ENCODE peak calls at places on chromosome 2, in five cellular contexts. One of them, this sample, is unnamed.

GRCh38 chr2:48221846-48222516 is 308.0 kb upstream of the STON1 start:
- DNase-seq in neuronal stem cell: no peak
- DNase-seq in trophoblast cell: no peak
- DNase-seq in mesenchymal stem cell: no peak
- DNase-seq in IMR-90: no peak
- DNase-seq in this sample: no peak

GRCh38 chr2:126358122-126358521 is 297.8 kb upstream of the GYPC start:
- DNase-seq in neuronal stem cell: no peak
- DNase-seq in IMR-90: no peak
- DNase-seq in mesenchymal stem cell: peak
- DNase-seq in trophoblast cell: no peak
- DNase-seq in this sample: no peak

GRCh38 chr2:30653847-30654246 is 153.4 kb downstream of the CAPN13 start:
- DNase-seq in neuronal stem cell: no peak
- DNase-seq in IMR-90: peak
- DNase-seq in mesenchymal stem cell: peak
- DNase-seq in trophoblast cell: no peak
- DNase-seq in this sample: no peak

GRCh38 chr2:85761512-85761944 is 7.7 kb downstream of the ATOH8 start:
- DNase-seq in mesenchymal stem cell: no peak
- DNase-seq in neuronal stem cell: no peak
- DNase-seq in IMR-90: no peak
- DNase-seq in trophoblast cell: no peak
- DNase-seq in this sample: no peak

GRCh38 chr2:151498178-151498577 is 88.5 kb downstream of the RIF1 start:
- DNase-seq in mesenchymal stem cell: no peak
- DNase-seq in IMR-90: no peak
- DNase-seq in trophoblast cell: no peak
- DNase-seq in neuronal stem cell: no peak
- DNase-seq in this sample: no peak

GRCh38 chr2:236355911-236356310 is 91.7 kb upstream of the ASB18 start:
- DNase-seq in mesenchymal stem cell: no peak
- DNase-seq in trophoblast cell: no peak
- DNase-seq in IMR-90: no peak
- DNase-seq in neuronal stem cell: no peak
- DNase-seq in this sample: no peak

GRCh38 chr2:188158337-188159100 is 133.2 kb upstream of the GULP1 start:
- DNase-seq in neuronal stem cell: no peak
- DNase-seq in mesenchymal stem cell: no peak
- DNase-seq in trophoblast cell: no peak
- DNase-seq in IMR-90: peak
- DNase-seq in this sample: no peak

GRCh38 chr2:197931661-197932312 is 127.4 kb downstream of the PLCL1 start:
- DNase-seq in neuronal stem cell: no peak
- DNase-seq in IMR-90: peak
- DNase-seq in trophoblast cell: no peak
- DNase-seq in mesenchymal stem cell: no peak
- DNase-seq in this sample: no peak

GRCh38 chr2:178277741-178278197 is 83.5 kb downstream of the OSBPL6 start:
- DNase-seq in trophoblast cell: no peak
- DNase-seq in IMR-90: peak
- DNase-seq in neuronal stem cell: peak
- DNase-seq in mesenchymal stem cell: no peak
- DNase-seq in this sample: no peak

DNA sequence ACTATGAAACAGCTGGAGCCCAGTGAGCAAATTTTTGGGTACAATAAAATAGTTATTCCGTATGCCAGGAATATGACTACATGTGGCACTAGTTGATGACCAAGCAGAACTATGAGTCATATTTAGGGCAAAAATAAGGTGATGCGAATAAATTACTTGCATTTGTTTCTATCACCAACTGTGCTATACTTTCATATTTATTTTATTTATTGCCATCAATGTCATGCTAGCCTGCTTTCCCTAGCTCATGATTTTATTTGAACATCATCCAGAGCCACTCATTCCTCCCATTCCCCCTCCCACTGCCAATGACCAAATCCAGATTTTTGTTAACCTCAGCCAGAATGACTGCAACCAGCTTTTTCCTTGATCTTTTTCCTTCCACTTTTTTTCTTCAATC is 13.4 kb upstream of the FAP start:
- DNase-seq in neuronal stem cell: no peak
- DNase-seq in trophoblast cell: no peak
- DNase-seq in mesenchymal stem cell: no peak
- DNase-seq in IMR-90: peak
- DNase-seq in this sample: no peak
- H3K4me3 ChIP-seq in neuronal stem cell: no peak
- H3K4me3 ChIP-seq in trophoblast cell: no peak
- H3K4me3 ChIP-seq in mesenchymal stem cell: peak
- H3K4me3 ChIP-seq in IMR-90: no peak
- H3K4me3 ChIP-seq in this sample: no peak

GRCh38 chr2:1745171-1746023 is 1.1 kb upstream of the PXDN start:
- DNase-seq in mesenchymal stem cell: no peak
- DNase-seq in IMR-90: no peak
- DNase-seq in neuronal stem cell: no peak
- DNase-seq in trophoblast cell: no peak
- DNase-seq in this sample: no peak

GRCh38 chr2:1742680-1743395 is 1.5 kb downstream of the PXDN start:
- DNase-seq in trophoblast cell: peak
- DNase-seq in neuronal stem cell: peak
- DNase-seq in mesenchymal stem cell: peak
- DNase-seq in IMR-90: peak
- DNase-seq in this sample: peak

GRCh38 chr2:1743396-1744150 is 742 bp downstream of the PXDN start:
- DNase-seq in mesenchymal stem cell: peak
- DNase-seq in trophoblast cell: no peak
- DNase-seq in neuronal stem cell: no peak
- DNase-seq in IMR-90: peak
- DNase-seq in this sample: peak

GRCh38 chr2:1744151-1744445 is 217 bp downstream of the PXDN start:
- DNase-seq in IMR-90: no peak
- DNase-seq in mesenchymal stem cell: no peak
- DNase-seq in trophoblast cell: no peak
- DNase-seq in neuronal stem cell: peak
- DNase-seq in this sample: no peak

GRCh38 chr2:1744446-1745170 is at the start of gene PXDN:
- DNase-seq in IMR-90: peak
- DNase-seq in trophoblast cell: no peak
- DNase-seq in neuronal stem cell: peak
- DNase-seq in mesenchymal stem cell: peak
- DNase-seq in this sample: peak
- H3K27ac ChIP-seq in IMR-90: peak
- H3K27ac ChIP-seq in trophoblast cell: peak
- H3K27ac ChIP-seq in neuronal stem cell: peak
- H3K27ac ChIP-seq in mesenchymal stem cell: peak
- H3K27ac ChIP-seq in this sample: peak

GRCh38 chr2:241753493-241753892 is 19.1 kb downstream of the D2HGDH start:
- DNase-seq in IMR-90: no peak
- DNase-seq in neuronal stem cell: no peak
- DNase-seq in mesenchymal stem cell: no peak
- DNase-seq in trophoblast cell: no peak
- DNase-seq in this sample: no peak
- H2BK120ac ChIP-seq in IMR-90: no peak
- H2BK120ac ChIP-seq in neuronal stem cell: peak
- H2BK120ac ChIP-seq in mesenchymal stem cell: no peak
- H2BK120ac ChIP-seq in trophoblast cell: no peak
- H2BK120ac ChIP-seq in this sample: no peak

GRCh38 chr2:219169950-219170654 is at the start of gene SLC23A3:
- DNase-seq in neuronal stem cell: no peak
- DNase-seq in mesenchymal stem cell: no peak
- DNase-seq in IMR-90: no peak
- DNase-seq in trophoblast cell: no peak
- DNase-seq in this sample: no peak
- H3K4me3 ChIP-seq in neuronal stem cell: no peak
- H3K4me3 ChIP-seq in mesenchymal stem cell: no peak
- H3K4me3 ChIP-seq in IMR-90: no peak
- H3K4me3 ChIP-seq in trophoblast cell: no peak
- H3K4me3 ChIP-seq in this sample: no peak

GRCh38 chr2:230738924-230739323 is 26.3 kb downstream of the CAB39 start:
- DNase-seq in mesenchymal stem cell: no peak
- DNase-seq in neuronal stem cell: no peak
- DNase-seq in IMR-90: no peak
- DNase-seq in trophoblast cell: no peak
- DNase-seq in this sample: no peak
- H3K27ac ChIP-seq in mesenchymal stem cell: no peak
- H3K27ac ChIP-seq in neuronal stem cell: no peak
- H3K27ac ChIP-seq in IMR-90: no peak
- H3K27ac ChIP-seq in trophoblast cell: no peak
- H3K27ac ChIP-seq in this sample: no peak

DNA sequence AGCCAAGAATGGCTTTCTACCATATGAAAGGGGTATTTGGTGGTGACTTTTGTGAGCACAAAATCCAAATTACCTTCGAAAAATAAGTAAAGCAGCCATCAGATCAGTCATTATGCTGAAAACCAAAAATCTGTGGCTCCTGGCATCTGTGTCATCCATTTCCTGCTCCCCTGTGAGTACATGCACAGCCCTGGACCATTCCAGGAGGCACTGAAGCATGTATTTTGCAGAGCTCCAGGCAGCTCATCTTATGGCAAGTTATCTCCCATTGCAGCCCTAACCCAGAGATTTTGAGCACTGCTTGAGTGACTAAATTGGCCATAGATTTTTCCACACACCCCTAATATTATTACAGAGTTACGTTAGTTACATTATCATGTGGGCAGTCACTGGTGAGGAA is 702.0 kb downstream of the RNF144A start:
- DNase-seq in trophoblast cell: no peak
- DNase-seq in IMR-90: no peak
- DNase-seq in mesenchymal stem cell: no peak
- DNase-seq in neuronal stem cell: no peak
- DNase-seq in this sample: no peak
- H2BK120ac ChIP-seq in trophoblast cell: no peak
- H2BK120ac ChIP-seq in IMR-90: no peak
- H2BK120ac ChIP-seq in mesenchymal stem cell: no peak
- H2BK120ac ChIP-seq in neuronal stem cell: no peak
- H2BK120ac ChIP-seq in this sample: no peak

DNA sequence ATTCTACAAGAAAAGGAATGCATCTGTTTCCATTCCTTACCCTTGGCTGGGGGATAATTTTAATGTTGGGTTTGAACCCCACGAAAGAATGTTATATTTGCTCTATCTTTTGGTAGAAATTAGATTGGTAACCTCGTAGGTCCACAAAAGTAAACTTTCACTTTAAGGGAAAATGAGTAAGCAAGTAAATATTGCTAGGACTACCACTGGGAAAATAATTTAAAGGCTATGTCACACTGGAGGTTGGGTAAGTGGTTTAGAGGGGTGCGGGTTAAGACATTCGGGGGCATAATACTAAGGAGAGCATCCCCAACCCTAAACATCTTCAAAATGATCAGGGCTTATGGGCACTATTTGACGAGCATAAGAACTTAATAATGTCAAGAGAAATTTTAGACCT is 5.1 kb downstream of the GCG start:
- DNase-seq in mesenchymal stem cell: no peak
- DNase-seq in IMR-90: peak
- DNase-seq in trophoblast cell: no peak
- DNase-seq in neuronal stem cell: no peak
- DNase-seq in this sample: no peak
- H3K4me3 ChIP-seq in mesenchymal stem cell: no peak
- H3K4me3 ChIP-seq in IMR-90: peak
- H3K4me3 ChIP-seq in trophoblast cell: no peak
- H3K4me3 ChIP-seq in neuronal stem cell: no peak
- H3K4me3 ChIP-seq in this sample: no peak

DNA sequence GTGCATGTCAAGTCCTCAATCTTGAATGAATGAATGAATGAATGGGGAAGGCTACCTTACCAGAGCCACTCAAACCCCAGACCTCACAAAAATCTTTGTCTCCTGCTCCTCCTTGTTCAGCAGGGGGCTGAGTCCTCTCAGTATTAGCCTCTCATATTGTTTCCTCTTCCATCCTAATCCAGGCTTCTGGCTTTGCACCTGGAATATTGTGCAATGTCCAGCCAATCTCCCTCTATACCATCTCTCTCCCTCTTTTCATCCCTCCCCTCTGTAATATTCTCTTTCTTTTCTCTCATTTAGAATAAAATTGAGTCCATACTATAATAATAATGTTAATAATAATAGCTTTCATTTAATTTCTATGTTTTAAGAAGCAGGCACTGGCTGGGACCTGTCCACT is 34.3 kb downstream of the ARHGAP25 start:
- DNase-seq in mesenchymal stem cell: no peak
- DNase-seq in trophoblast cell: no peak
- DNase-seq in neuronal stem cell: no peak
- DNase-seq in IMR-90: no peak
- DNase-seq in this sample: no peak
- H3K27ac ChIP-seq in mesenchymal stem cell: no peak
- H3K27ac ChIP-seq in trophoblast cell: no peak
- H3K27ac ChIP-seq in neuronal stem cell: no peak
- H3K27ac ChIP-seq in IMR-90: no peak
- H3K27ac ChIP-seq in this sample: no peak

GRCh38 chr2:4168834-4169233 is 465.5 kb downstream of the DCDC2C start:
- DNase-seq in IMR-90: no peak
- DNase-seq in trophoblast cell: no peak
- DNase-seq in mesenchymal stem cell: no peak
- DNase-seq in neuronal stem cell: no peak
- DNase-seq in this sample: peak
- H2BK120ac ChIP-seq in IMR-90: no peak
- H2BK120ac ChIP-seq in trophoblast cell: no peak
- H2BK120ac ChIP-seq in mesenchymal stem cell: no peak
- H2BK120ac ChIP-seq in neuronal stem cell: no peak
- H2BK120ac ChIP-seq in this sample: no peak

This sample was measured in mesendoderm.